ENCODE peak calls at places on chromosome 17, in nine cellular contexts. C, B, O, X, R, Q, T, V and K are unnamed samples.
A peak's percentile ranks its signal among the peaks of the same experiment; 100 is the strongest.

GRCh38 chr17:38959508-38959907 is 7.7 kb downstream of the FBXO47 start:
- DNase-seq in C (no peak), B (no peak), O (no peak), X (no peak), R (no peak), Q (no peak), T (no peak), V (no peak), K (no peak)

GRCh38 chr17:81487487-81488275 is 24.9 kb downstream of the ACTG1 start:
- DNase-seq in C (peak; percentile 85), B (peak; percentile 75), O (peak; percentile 85), X (no peak), R (peak; percentile 98), Q (peak; percentile 68), T (peak; percentile 62), V (peak; percentile 60), K (no peak)

GRCh38 chr17:13114601-13115024 is 96.8 kb upstream of the ELAC2 start:
- DNase-seq in C (peak; percentile 19), B (no peak), O (peak; percentile 47), X (no peak), R (peak; percentile 85), Q (no peak), T (peak; percentile 52), V (peak; percentile 86), K (peak; percentile 19)

GRCh38 chr17:12839042-12839441 is 49.7 kb downstream of the ARHGAP44 start:
- DNase-seq in C (no peak), B (no peak), O (no peak), X (no peak), R (no peak), Q (no peak), T (no peak), V (no peak), K (no peak)

GRCh38 chr17:28968269-28968913 is 17.1 kb upstream of the PHF12 start:
- DNase-seq in C (no peak), B (no peak), O (no peak), X (no peak), R (no peak), Q (no peak), T (no peak), V (peak; percentile 13), K (no peak)

GRCh38 chr17:38719284-38719942 is 10.7 kb upstream of the CISD3 start:
- DNase-seq in C (no peak), B (no peak), O (no peak), X (no peak), R (peak; percentile 89), Q (no peak), T (no peak), V (no peak), K (no peak)

GRCh38 chr17:81386646-81387234 is 8.5 kb upstream of the BAHCC1 start:
- DNase-seq in C (peak; percentile 61), B (no peak), O (peak; percentile 56), X (no peak), R (peak; percentile 83), Q (no peak), T (no peak), V (peak; percentile 20), K (no peak)

GRCh38 chr17:62902573-62903229 is 63.3 kb upstream of the TANC2 start:
- DNase-seq in C (no peak), B (no peak), O (no peak), X (peak; percentile 32), R (no peak), Q (no peak), T (no peak), V (no peak), K (no peak)

GRCh38 chr17:29042026-29042678 is 789 bp upstream of the PIPOX start:
- DNase-seq in C (no peak), B (no peak), O (no peak), X (no peak), R (no peak), Q (no peak), T (no peak), V (no peak), K (no peak)

GRCh38 chr17:4485676-4486646 is 12.7 kb upstream of the SPNS2 start:
- DNase-seq in C (no peak), B (no peak), O (no peak), X (no peak), R (no peak), Q (no peak), T (no peak), V (no peak), K (no peak)

GRCh38 chr17:4023220-4023619 is 59.0 kb upstream of the ATP2A3 start:
- DNase-seq in C (no peak), B (no peak), O (no peak), X (no peak), R (no peak), Q (no peak), T (no peak), V (no peak), K (no peak)

GRCh38 chr17:67992541-67993152 is 3.6 kb downstream of the C17orf58 start:
- DNase-seq in C (no peak), B (no peak), O (no peak), X (no peak), R (peak; percentile 21), Q (peak; percentile 44), T (no peak), V (no peak), K (no peak)

GRCh38 chr17:60573139-60573975 is 26.6 kb upstream of the PPM1D start:
- DNase-seq in C (no peak), B (no peak), O (no peak), X (no peak), R (no peak), Q (no peak), T (no peak), V (peak; percentile 86), K (peak; percentile 74)

GRCh38 chr17:60579551-60579950 is 20.4 kb upstream of the PPM1D start:
- DNase-seq in C (no peak), B (no peak), O (no peak), X (no peak), R (no peak), Q (no peak), T (no peak), V (no peak), K (no peak)

GRCh38 chr17:60579090-60579489 is 20.9 kb upstream of the PPM1D start:
- DNase-seq in C (no peak), B (no peak), O (no peak), X (no peak), R (no peak), Q (no peak), T (peak; percentile 81), V (peak; percentile 45), K (no peak)

GRCh38 chr17:60583008-60583407 is 17.0 kb upstream of the PPM1D start:
- DNase-seq in C (no peak), B (no peak), O (no peak), X (no peak), R (no peak), Q (no peak), T (no peak), V (no peak), K (no peak)

GRCh38 chr17:60577147-60577925 is 22.7 kb upstream of the PPM1D start:
- DNase-seq in C (no peak), B (no peak), O (no peak), X (no peak), R (peak; percentile 48), Q (peak; percentile 45), T (peak; percentile 76), V (peak; percentile 70), K (no peak)
- H3K4me3 ChIP-seq in C (peak overlapping the region; percentile 58), B (no peak overlapping the region), O (peak overlapping the region; percentile 41), X (peak overlapping the region; percentile 26), R (no peak overlapping the region), Q (peak overlapping the region; percentile 24), T (peak overlapping the region; percentile 64), V (peak overlapping the region; percentile 58), K (no peak overlapping the region)

DNA sequence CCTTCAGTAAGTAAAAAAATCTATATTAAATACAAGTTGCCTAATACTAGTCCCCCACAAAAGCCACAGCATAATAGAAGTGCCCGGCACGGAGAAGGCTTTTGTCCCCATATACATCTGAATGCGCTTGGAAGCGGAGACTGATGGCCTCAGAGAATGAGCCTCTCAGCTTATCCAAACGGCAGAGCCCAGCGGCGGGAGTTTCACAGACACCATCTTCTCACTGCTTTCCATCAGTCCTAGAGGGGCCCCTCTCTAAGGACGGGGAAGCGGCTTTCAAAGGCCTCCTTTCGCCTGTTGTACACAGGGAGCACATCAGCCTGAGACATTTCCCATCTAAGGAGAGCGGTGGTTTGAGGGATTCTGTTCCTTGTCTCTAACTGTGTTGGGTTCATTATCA is 16.9 kb downstream of the NXN start:
- DNase-seq in C (no peak), B (no peak), O (no peak), X (no peak), R (peak; percentile 83), Q (no peak), T (no peak), V (no peak), K (no peak)
- H3K4me3 ChIP-seq in C (no peak overlapping the region), B (no peak overlapping the region), O (no peak overlapping the region), X (no peak overlapping the region), R (no peak overlapping the region), Q (no peak overlapping the region), T (no peak overlapping the region), V (no peak overlapping the region), K (no peak overlapping the region)

DNA sequence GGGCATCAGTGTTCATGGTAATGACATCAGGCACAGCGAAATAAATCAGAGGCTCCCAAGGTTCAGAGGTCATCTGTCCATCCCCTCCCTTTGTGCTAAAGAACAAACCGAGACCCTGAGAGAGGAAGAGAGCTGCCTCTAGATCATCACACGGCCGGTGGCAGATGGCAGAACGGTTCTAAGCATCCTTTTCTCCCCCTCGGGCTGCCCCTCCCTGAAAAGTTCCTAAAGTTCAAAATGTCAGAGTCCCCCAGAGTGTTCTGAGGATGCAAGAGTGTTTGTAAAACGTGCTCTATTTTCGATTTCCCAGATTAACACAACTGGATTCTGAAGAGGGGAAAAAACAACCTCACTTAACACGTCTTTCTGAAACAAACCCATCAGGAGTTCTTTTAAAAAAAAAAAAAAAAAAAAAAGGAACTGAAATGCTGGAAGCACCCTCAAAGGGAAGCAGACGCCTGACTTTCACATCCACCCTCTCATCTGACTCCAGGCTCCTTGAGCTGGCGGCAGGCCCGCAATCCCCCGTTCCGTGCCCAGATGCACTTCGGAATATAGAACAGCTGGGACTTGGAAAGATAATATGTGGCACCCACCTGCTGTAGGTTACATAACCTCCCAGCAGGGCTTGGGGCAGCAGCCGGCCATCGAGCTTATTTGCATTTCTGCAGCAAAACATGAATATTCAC is 115.5 kb upstream of the SMURF2 start:
- DNase-seq in C (peak; percentile 54), B (no peak), O (no peak), X (no peak), R (peak; percentile 53), Q (no peak), T (no peak), V (no peak), K (no peak)
- H3K4me3 ChIP-seq in C (peak overlapping the region; percentile 72), B (no peak overlapping the region), O (peak overlapping the region; percentile 61), X (no peak overlapping the region), R (peak overlapping the region; percentile 29), Q (no peak overlapping the region), T (no peak overlapping the region), V (no peak overlapping the region), K (no peak overlapping the region)

DNA sequence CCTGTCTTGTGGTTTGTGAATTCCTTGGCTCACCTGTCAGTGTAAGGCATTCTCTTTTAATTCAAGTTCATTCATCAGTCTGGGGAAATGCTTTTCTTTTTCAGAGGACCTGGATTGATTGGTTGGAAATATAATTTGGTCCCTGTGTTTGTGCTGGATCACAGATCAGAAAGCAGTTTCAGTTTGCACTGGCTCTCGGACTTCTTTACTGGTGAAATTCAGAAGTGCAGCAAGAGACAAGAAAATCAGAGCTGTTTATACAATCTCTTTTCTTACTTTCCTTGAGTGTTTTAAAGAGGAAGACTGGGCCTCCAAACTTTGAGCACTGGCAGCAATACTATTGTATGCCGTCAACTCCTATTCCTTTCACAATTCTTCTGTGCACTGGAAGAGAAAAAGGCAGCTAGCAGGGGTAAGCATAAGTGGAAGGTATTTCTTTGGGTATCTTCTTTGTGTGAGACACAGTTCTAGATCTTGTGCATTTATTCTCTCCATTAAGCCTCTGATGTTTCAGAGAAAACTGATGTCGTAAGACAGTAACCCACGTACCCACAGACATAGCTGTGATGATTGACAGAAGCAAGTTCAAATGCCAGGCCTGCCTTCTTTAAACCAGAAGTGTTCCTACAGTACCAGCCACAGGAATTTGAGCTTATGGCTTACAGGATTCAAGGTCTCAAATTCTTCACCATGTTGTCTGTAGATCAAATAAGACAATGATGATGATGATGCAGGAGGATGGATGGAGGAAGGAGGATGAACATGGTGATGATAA is 161.6 kb upstream of the KCNJ16 start:
- DNase-seq in C (no peak), B (no peak), O (no peak), X (no peak), R (no peak), Q (no peak), T (peak; percentile 45), V (peak; percentile 40), K (no peak)
- H3K4me3 ChIP-seq in C (no peak overlapping the region), B (no peak overlapping the region), O (no peak overlapping the region), X (no peak overlapping the region), R (no peak overlapping the region), Q (no peak overlapping the region), T (peak overlapping the region; percentile 27), V (peak overlapping the region; percentile 25), K (no peak overlapping the region)